ENCODE peak calls at places on chromosomes 3 and 15, in nine cellular contexts. V, A, C, Q, N, R, G, K and Y are unnamed samples.

GRCh38 chr3:5186854-5187151 is 704 bp upstream of the EDEM1 start:
- DNase-seq in V (no peak), A (peak; percentile 58), C (no peak), Q (no peak), N (no peak), R (no peak), G (no peak), K (peak; percentile 56), Y (no peak)

GRCh38 chr3:183359036-183359435 is 69.4 kb downstream of the MCF2L2 start:
- DNase-seq in V (no peak), A (no peak), C (no peak), Q (no peak), N (no peak), R (no peak), G (no peak), K (peak; percentile 20), Y (no peak)

GRCh38 chr3:87309601-87310000 is 33.2 kb upstream of the POU1F1 start:
- DNase-seq in V (no peak), A (no peak), C (no peak), Q (no peak), N (no peak), R (no peak), G (no peak), K (peak; percentile 25), Y (no peak)

GRCh38 chr15:81888748-81889479 is 156.9 kb downstream of the MEX3B start:
- DNase-seq in V (no peak), A (peak; percentile 70), C (no peak), Q (no peak), N (no peak), R (no peak), G (no peak), K (no peak), Y (no peak)

GRCh38 chr3:12628813-12629212 is 35.1 kb downstream of the RAF1 start:
- DNase-seq in V (no peak), A (no peak), C (no peak), Q (no peak), N (no peak), R (no peak), G (no peak), K (no peak), Y (no peak)

GRCh38 chr3:118817748-118818165 is 216.9 kb downstream of the IGSF11 start:
- DNase-seq in V (peak; percentile 57), A (peak; percentile 79), C (peak; percentile 5), Q (no peak), N (peak; percentile 71), R (peak; percentile 44), G (peak; percentile 68), K (peak; percentile 59), Y (peak; percentile 62)

GRCh38 chr3:146504546-146505197 is 35.3 kb upstream of the PLSCR2 start:
- DNase-seq in V (no peak), A (no peak), C (no peak), Q (no peak), N (no peak), R (no peak), G (no peak), K (peak; percentile 60), Y (no peak)

GRCh38 chr3:169658311-169658931 is 5.1 kb downstream of the MECOM start:
- DNase-seq in V (no peak), A (no peak), C (no peak), Q (no peak), N (peak; percentile 49), R (peak; percentile 41), G (no peak), K (peak; percentile 29), Y (no peak)

GRCh38 chr3:152241142-152242067 is 27.3 kb upstream of the MBNL1 start:
- DNase-seq in V (no peak), A (no peak), C (no peak), Q (no peak), N (peak; percentile 54), R (no peak), G (no peak), K (peak; percentile 53), Y (no peak)

GRCh38 chr3:49255112-49255511 is 21.9 kb downstream of the C3orf62 start:
- DNase-seq in V (peak; percentile 46), A (no peak), C (no peak), Q (no peak), N (no peak), R (no peak), G (no peak), K (no peak), Y (no peak)

GRCh38 chr15:39132071-39132470 is 448.8 kb upstream of the THBS1 start:
- DNase-seq in V (no peak), A (no peak), C (no peak), Q (no peak), N (no peak), R (no peak), G (no peak), K (peak; percentile 57), Y (no peak)

GRCh38 chr15:70480196-70480856 is 283.0 kb downstream of the UACA start:
- DNase-seq in V (no peak), A (no peak), C (peak; percentile 65), Q (no peak), N (peak; percentile 93), R (peak; percentile 61), G (no peak), K (no peak), Y (no peak)

GRCh38 chr15:89502867-89503595 is 6.6 kb upstream of the RHCG start:
- DNase-seq in V (no peak), A (no peak), C (no peak), Q (no peak), N (no peak), R (no peak), G (no peak), K (peak; percentile 7), Y (no peak)

GRCh38 chr3:194197396-194197960 is 61.5 kb downstream of the HES1 start:
- DNase-seq in V (no peak), A (no peak), C (no peak), Q (no peak), N (no peak), R (no peak), G (no peak), K (no peak), Y (no peak)

GRCh38 chr15:30941520-30941919 is 37.8 kb downstream of the FAN1 start:
- DNase-seq in V (no peak), A (no peak), C (no peak), Q (no peak), N (no peak), R (no peak), G (no peak), K (no peak), Y (no peak)

GRCh38 chr15:90232941-90233700 is 620 bp downstream of the CIB1 start:
- DNase-seq in V (peak; percentile 80), A (peak; percentile 66), C (no peak), Q (no peak), N (peak; percentile 68), R (peak; percentile 34), G (peak; percentile 34), K (peak; percentile 64), Y (peak; percentile 81)

GRCh38 chr15:70054884-70055387 is 42.8 kb downstream of the TLE3 start:
- DNase-seq in V (no peak), A (no peak), C (no peak), Q (no peak), N (no peak), R (no peak), G (no peak), K (no peak), Y (no peak)

GRCh38 chr15:77038312-77039216 is 32.3 kb downstream of the TSPAN3 start:
- DNase-seq in V (no peak), A (no peak), C (no peak), Q (no peak), N (peak; percentile 37), R (peak; percentile 15), G (no peak), K (no peak), Y (no peak)

GRCh38 chr3:50278868-50279224 is at the start of gene LSMEM2:
- DNase-seq in V (no peak), A (no peak), C (no peak), Q (no peak), N (no peak), R (no peak), G (peak; percentile 55), K (no peak), Y (no peak)

GRCh38 chr15:44298878-44299277 is 10.4 kb downstream of the GOLM2 start:
- DNase-seq in V (no peak), A (no peak), C (no peak), Q (no peak), N (no peak), R (no peak), G (no peak), K (no peak), Y (peak; percentile 41)

GRCh38 chr3:10758304-10759037 is 57.6 kb upstream of the SLC6A11 start:
- DNase-seq in V (peak; percentile 84), A (peak; percentile 81), C (peak; percentile 14), Q (no peak), N (peak; percentile 50), R (peak; percentile 72), G (peak; percentile 87), K (peak; percentile 50), Y (peak; percentile 85)

GRCh38 chr3:170641510-170642236 is 55.8 kb upstream of the SLC7A14 start:
- DNase-seq in V (peak; percentile 52), A (no peak), C (no peak), Q (no peak), N (no peak), R (no peak), G (no peak), K (no peak), Y (no peak)

GRCh38 chr3:145518639-145519038 is 642.3 kb downstream of the PLOD2 start:
- DNase-seq in V (no peak), A (no peak), C (no peak), Q (no peak), N (no peak), R (no peak), G (no peak), K (no peak), Y (no peak)

GRCh38 chr3:135271562-135272290 is 476.7 kb downstream of the EPHB1 start:
- DNase-seq in V (no peak), A (no peak), C (no peak), Q (no peak), N (no peak), R (no peak), G (no peak), K (no peak), Y (no peak)

GRCh38 chr15:78243491-78243941 is 9.2 kb upstream of the ACSBG1 start:
- DNase-seq in V (no peak), A (no peak), C (no peak), Q (no peak), N (no peak), R (no peak), G (peak; percentile 53), K (peak; percentile 66), Y (peak; percentile 78)

GRCh38 chr3:162892921-162893793 is 1396.5 kb downstream of the OTOL1 start:
- DNase-seq in V (no peak), A (no peak), C (no peak), Q (no peak), N (no peak), R (no peak), G (no peak), K (peak; percentile 83), Y (no peak)

GRCh38 chr3:17949116-17949515 is 206.7 kb upstream of the TBC1D5 start:
- DNase-seq in V (no peak), A (no peak), C (no peak), Q (no peak), N (peak; percentile 12), R (no peak), G (peak; percentile 67), K (no peak), Y (no peak)

GRCh38 chr15:97482521-97482920 is 478.0 kb upstream of the ARRDC4 start:
- DNase-seq in V (no peak), A (no peak), C (no peak), Q (no peak), N (no peak), R (no peak), G (no peak), K (no peak), Y (peak; percentile 40)

GRCh38 chr3:42638339-42638842 is 15.1 kb upstream of the ZBTB47 start:
- DNase-seq in V (no peak), A (no peak), C (peak; percentile 70), Q (no peak), N (peak; percentile 60), R (no peak), G (no peak), K (no peak), Y (no peak)

GRCh38 chr15:43515731-43516130 is 1.7 kb upstream of the MAP1A start:
- DNase-seq in V (no peak), A (no peak), C (no peak), Q (no peak), N (no peak), R (no peak), G (no peak), K (no peak), Y (no peak)

GRCh38 chr3:176514297-176514696 is 683.0 kb downstream of the TBL1XR1 start:
- DNase-seq in V (peak; percentile 48), A (peak; percentile 79), C (no peak), Q (no peak), N (peak; percentile 27), R (no peak), G (no peak), K (no peak), Y (peak; percentile 56)